ENCODE peak calls at places on chromosomes 3 and 15, in nine cellular contexts. O is activated T-helper 9 cell treated with anti-CD3 and anti-CD28 coated beads, Interleukin-2, amount 50 U/mL, for 16 hours; M is AG08395; J is HCT116; P is PC-3; K is activated T-cell treated with anti-CD3 and anti-CD28 coated beads, Interleukin-2, amount 50 U/mL, for 48 hours; Q is GM04503; Z is GM20000; D is SK-N-DZ. U is an unnamed sample.

GRCh38 chr3:65953301-65953812 is 85.4 kb downstream of the MAGI1 start:
- DNase-seq in M (no peak), O (no peak), Q (no peak), K (no peak), J (peak; percentile 79), Z (no peak), P (peak; percentile 77), D (no peak), U (no peak)

GRCh38 chr15:93126496-93127083 is 37.6 kb upstream of the RGMA start:
- DNase-seq in P (no peak), Q (no peak), O (no peak), J (no peak), M (no peak), Z (no peak), D (no peak), K (no peak), U (no peak)

GRCh38 chr3:72520690-72521308 is 327.4 kb downstream of the SHQ1 start:
- DNase-seq in Q (no peak), Z (peak; percentile 34), J (peak; percentile 16), M (no peak), P (peak; percentile 95), D (no peak), O (peak; percentile 26), K (peak; percentile 76), U (peak; percentile 82)

GRCh38 chr3:108403921-108404320 is 106.5 kb downstream of the MYH15 start:
- DNase-seq in J (no peak), Q (no peak), P (no peak), Z (no peak), M (no peak), K (no peak), D (no peak), O (no peak), U (no peak)

GRCh38 chr15:77907824-77908751 is 169.4 kb downstream of the TBC1D2B start:
- DNase-seq in D (peak; percentile 75), P (peak; percentile 60), J (peak; percentile 36), M (no peak), K (peak; percentile 83), O (peak; percentile 24), Q (no peak), Z (no peak), U (peak; percentile 47)

GRCh38 chr3:100602506-100603444 is 6.6 kb upstream of the ADGRG7 start:
- DNase-seq in D (no peak), J (peak; percentile 12), P (peak; percentile 75), K (no peak), Z (peak; percentile 24), O (no peak), M (no peak), Q (no peak), U (peak; percentile 79)

GRCh38 chr15:78624651-78625590 is 4.1 kb upstream of the CHRNA3 start:
- DNase-seq in Q (no peak), O (no peak), K (no peak), M (no peak), D (no peak), Z (no peak), J (no peak), P (no peak), U (no peak)

GRCh38 chr15:69830425-69830824 is 267.3 kb downstream of the TLE3 start:
- DNase-seq in K (no peak), Q (no peak), O (no peak), P (no peak), M (no peak), D (no peak), J (no peak), Z (no peak), U (no peak)

GRCh38 chr15:68636256-68636655 is 57.5 kb downstream of the CORO2B start:
- DNase-seq in J (no peak), O (no peak), M (no peak), Q (no peak), D (no peak), K (no peak), P (no peak), Z (no peak), U (no peak)